ENCODE peak calls at places on chromosomes 12 and 14, in five cellular contexts. A, W, G, B and Y are unnamed samples.

GRCh38 chr12:53207042-53207441 is at the start of gene ITGB7:
- DNase-seq in G (peak; percentile 86), A (no peak), W (no peak), B (no peak), Y (no peak)

GRCh38 chr14:54282849-54283248 is 114.0 kb upstream of the CDKN3 start:
- DNase-seq in B (no peak), W (no peak), G (no peak), A (no peak), Y (no peak)

GRCh38 chr14:67131691-67132090 is 57.5 kb upstream of the GARIN2 start:
- DNase-seq in B (no peak), G (no peak), W (no peak), A (no peak), Y (no peak)

GRCh38 chr14:45185110-45185814 is 49.5 kb downstream of the FANCM start:
- DNase-seq in A (no peak), B (no peak), W (no peak), G (no peak), Y (no peak)

GRCh38 chr14:106459971-106460730 is 933.8 kb downstream of the TMEM121 start:
- DNase-seq in W (no peak), B (no peak), G (no peak), A (no peak), Y (no peak)

GRCh38 chr12:94553130-94553519 is 93.5 kb upstream of the CEP83 start:
- DNase-seq in W (no peak), G (no peak), A (peak; percentile 57), B (peak; percentile 72), Y (no peak)

GRCh38 chr12:41466762-41467270 is 278.7 kb downstream of the PDZRN4 start:
- DNase-seq in A (no peak), B (no peak), W (no peak), G (no peak), Y (no peak)

GRCh38 chr12:88036368-88036965 is 7.3 kb upstream of the C12orf50 start:
- DNase-seq in W (no peak), B (peak; percentile 14), A (peak; percentile 7), G (no peak), Y (no peak)

GRCh38 chr12:57019983-57020719 is 3.8 kb upstream of the TAC3 start:
- DNase-seq in A (no peak), B (no peak), W (no peak), G (no peak), Y (no peak)

GRCh38 chr12:55815473-55815872 is 2.1 kb downstream of the SARNP start:
- DNase-seq in A (no peak), G (no peak), W (no peak), B (no peak), Y (peak; percentile 37)

GRCh38 chr12:131133015-131133905 is 179.6 kb downstream of the ADGRD1 start:
- DNase-seq in B (no peak), G (peak; percentile 16), W (peak; percentile 49), A (no peak), Y (no peak)

GRCh38 chr14:99754141-99755067 is 38.8 kb upstream of the EML1 start:
- DNase-seq in A (peak; percentile 64), W (peak; percentile 65), B (no peak), G (no peak), Y (peak; percentile 84)

GRCh38 chr14:58513272-58513671 is 85.8 kb downstream of the KIAA0586 start:
- DNase-seq in B (no peak), G (no peak), W (no peak), A (no peak), Y (no peak)

GRCh38 chr14:40394634-40395340 is 962.6 kb upstream of the FBXO33 start:
- DNase-seq in A (no peak), B (peak; percentile 63), W (no peak), G (no peak), Y (no peak)

GRCh38 chr14:93859957-93860356 is 67.2 kb upstream of the FAM181A start:
- DNase-seq in W (no peak), G (no peak), B (no peak), A (no peak), Y (no peak)

GRCh38 chr14:68952544-68953535 is 26.3 kb downstream of the ACTN1 start:
- DNase-seq in W (peak; percentile 71), G (no peak), B (peak; percentile 82), A (no peak), Y (peak; percentile 39)

GRCh38 chr12:121888083-121888477 is 510 bp upstream of the PSMD9 start:
- DNase-seq in B (no peak), G (no peak), W (no peak), A (no peak), Y (no peak)
- TF ChIP-seq CTCF in B (no peak), G (no peak), W (no peak), A (peak; percentile 34), Y (peak; percentile 44)

DNA sequence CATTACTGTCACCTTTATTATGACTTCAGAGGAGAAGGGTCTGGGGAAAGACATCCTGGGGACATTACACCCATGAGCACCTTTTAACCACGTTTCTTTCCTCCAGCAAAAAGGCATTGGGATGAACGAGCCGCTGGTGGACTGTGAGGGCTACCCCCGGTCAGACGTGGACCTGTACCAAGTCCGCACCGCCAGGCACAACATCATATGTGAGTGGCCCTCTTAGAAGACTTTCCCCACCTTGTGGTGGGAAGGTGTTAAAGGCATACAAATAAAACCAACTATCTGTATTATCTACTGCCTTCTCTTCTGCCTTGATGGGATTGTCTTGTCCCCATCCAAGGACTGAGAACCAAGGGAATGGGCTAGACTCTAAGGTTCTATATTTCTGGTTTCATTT is 6.0 kb downstream of the PSMD9 start:
- DNase-seq in G (no peak), B (peak; percentile 52), A (peak; percentile 30), W (no peak), Y (no peak)
- TF ChIP-seq CTCF in G (no peak), B (peak; percentile 33), A (peak; percentile 14), W (peak; percentile 20), Y (peak; percentile 69)

GRCh38 chr14:62162998-62163589 is 400.9 kb downstream of the SNAPC1 start:
- DNase-seq in W (no peak), A (peak; percentile 46), B (peak; percentile 53), G (no peak), Y (no peak)

GRCh38 chr14:62168564-62169155 is 406.4 kb downstream of the SNAPC1 start:
- DNase-seq in B (no peak), G (no peak), W (no peak), A (no peak), Y (no peak)
- TF ChIP-seq CTCF in B (no peak), G (no peak), W (no peak), A (no peak), Y (peak; percentile 37)

GRCh38 chr12:43501705-43502104 is 50.3 kb downstream of the ADAMTS20 start:
- DNase-seq in B (peak; percentile 48), A (peak; percentile 12), W (no peak), G (no peak), Y (no peak)
- TF ChIP-seq CTCF in B (peak; percentile 65), A (peak; percentile 14), W (peak; percentile 26), G (no peak), Y (peak; percentile 86)